ENCODE peak calls at places on chromosomes 16 and 17, in nine cellular contexts. P is foreskin fibroblast, K is neural progenitor cell, L is H9, M is heart left ventricle, F is WTC11, R is HuH-7.5, T is HTR-8/SVneo, J is hippocampal formation. V is an unnamed sample.

GRCh38 chr16:1002399-1003161 is 21.0 kb downstream of the SOX8 start:
- DNase-seq in P (peak; percentile 81), K (no peak), L (peak; percentile 46), M (no peak), F (no peak), R (no peak), T (peak; percentile 95), J (no peak), V (no peak)

GRCh38 chr16:23862556-23862955 is 26.8 kb downstream of the PRKCB start:
- DNase-seq in P (no peak), K (no peak), L (no peak), M (no peak), F (no peak), R (no peak), T (no peak), J (no peak), V (no peak)

GRCh38 chr16:78633551-78633950 is 534.1 kb downstream of the WWOX start:
- DNase-seq in P (no peak), K (no peak), L (no peak), M (no peak), F (no peak), R (no peak), T (no peak), J (no peak), V (no peak)

GRCh38 chr16:1412847-1413246 is 1.7 kb downstream of the UNKL start:
- DNase-seq in P (no peak), K (no peak), L (no peak), M (no peak), F (no peak), R (no peak), T (no peak), J (no peak), V (no peak)

GRCh38 chr17:42518046-42518754 is 17.8 kb upstream of the NAGLU start:
- DNase-seq in P (peak; percentile 98), K (no peak), L (peak; percentile 22), M (peak; percentile 80), F (no peak), R (no peak), T (peak; percentile 88), J (no peak), V (peak; percentile 26)

GRCh38 chr16:8878523-8878911 is 3.6 kb upstream of the LITAFD start:
- DNase-seq in P (peak; percentile 78), K (no peak), L (no peak), M (peak; percentile 35), F (no peak), R (no peak), T (peak; percentile 64), J (no peak), V (no peak)

GRCh38 chr16:69555437-69555836 is 10.3 kb upstream of the NFAT5 start:
- DNase-seq in P (no peak), K (no peak), L (no peak), M (no peak), F (no peak), R (no peak), T (no peak), J (no peak), V (no peak)

GRCh38 chr16:89564476-89565255 is 4.2 kb downstream of the RPL13 start:
- DNase-seq in P (peak; percentile 60), K (peak; percentile 63), L (peak; percentile 83), M (no peak), F (peak; percentile 58), R (no peak), T (no peak), J (no peak), V (no peak)

GRCh38 chr17:63171428-63172205 is 205.6 kb downstream of the TANC2 start:
- DNase-seq in P (no peak), K (no peak), L (no peak), M (no peak), F (no peak), R (no peak), T (no peak), J (no peak), V (no peak)

GRCh38 chr17:31544186-31544585 is 152.7 kb downstream of the RAB11FIP4 start:
- DNase-seq in P (no peak), K (no peak), L (no peak), M (no peak), F (no peak), R (no peak), T (no peak), J (no peak), V (no peak)

GRCh38 chr17:66580601-66581385 is 254.1 kb upstream of the CACNG5 start:
- DNase-seq in P (peak; percentile 65), K (no peak), L (peak; percentile 14), M (no peak), F (no peak), R (no peak), T (no peak), J (no peak), V (no peak)

GRCh38 chr17:20072692-20072992 is 63.5 kb downstream of the SPECC1 start:
- DNase-seq in P (no peak), K (no peak), L (no peak), M (no peak), F (no peak), R (no peak), T (no peak), J (no peak), V (no peak)

GRCh38 chr16:2032285-2033056 is 5.8 kb downstream of the NHERF2 start:
- DNase-seq in P (peak; percentile 72), K (no peak), L (no peak), M (no peak), F (no peak), R (no peak), T (no peak), J (peak; percentile 31), V (peak; percentile 34)

GRCh38 chr17:63837480-63837879 is 5.0 kb downstream of the SMARCD2 start:
- DNase-seq in P (no peak), K (no peak), L (no peak), M (no peak), F (no peak), R (no peak), T (no peak), J (no peak), V (no peak)

GRCh38 chr16:10122546-10122945 is 59.7 kb downstream of the GRIN2A start:
- DNase-seq in P (peak; percentile 6), K (peak; percentile 16), L (no peak), M (no peak), F (peak; percentile 20), R (no peak), T (no peak), J (no peak), V (no peak)

GRCh38 chr16:5865231-5865630 is 767.6 kb upstream of the EEF2KMT start:
- DNase-seq in P (no peak), K (no peak), L (no peak), M (no peak), F (no peak), R (no peak), T (no peak), J (no peak), V (no peak)

GRCh38 chr17:7204335-7204734 is 15.3 kb downstream of the DLG4 start:
- DNase-seq in P (peak; percentile 33), K (no peak), L (no peak), M (no peak), F (no peak), R (no peak), T (no peak), J (no peak), V (no peak)

GRCh38 chr17:65413390-65413789 is 148.1 kb downstream of the AXIN2 start:
- DNase-seq in P (no peak), K (no peak), L (no peak), M (no peak), F (no peak), R (no peak), T (no peak), J (no peak), V (no peak)

GRCh38 chr17:46949291-46950174 is 26.6 kb downstream of the GOSR2 start:
- DNase-seq in P (peak; percentile 26), K (no peak), L (no peak), M (no peak), F (no peak), R (no peak), T (no peak), J (no peak), V (no peak)

GRCh38 chr17:77322534-77323412 is 182.0 kb downstream of the SEC14L1 start:
- DNase-seq in P (peak; percentile 99), K (peak; percentile 23), L (peak; percentile 70), M (peak; percentile 92), F (peak; percentile 16), R (peak; percentile 48), T (peak; percentile 97), J (no peak), V (peak; percentile 50)

GRCh38 chr17:19787733-19788357 is 39.7 kb upstream of the ALDH3A1 start:
- DNase-seq in P (peak; percentile 55), K (no peak), L (no peak), M (no peak), F (no peak), R (no peak), T (no peak), J (no peak), V (peak; percentile 18)

GRCh38 chr17:35566955-35567354 is 6.3 kb upstream of the SLFN14 start:
- DNase-seq in P (no peak), K (no peak), L (no peak), M (no peak), F (no peak), R (no peak), T (no peak), J (no peak), V (no peak)

GRCh38 chr17:82613283-82614094 is 34.8 kb downstream of the WDR45B start:
- DNase-seq in P (no peak), K (no peak), L (peak; percentile 77), M (peak; percentile 70), F (peak; percentile 29), R (no peak), T (no peak), J (no peak), V (no peak)

GRCh38 chr17:43467981-43468541 is 15.7 kb upstream of the DHX8 start:
- DNase-seq in P (peak; percentile 90), K (peak; percentile 16), L (no peak), M (no peak), F (no peak), R (no peak), T (no peak), J (no peak), V (no peak)

GRCh38 chr16:55836158-55836611 is 3.3 kb upstream of the CES1 start:
- DNase-seq in P (no peak), K (no peak), L (no peak), M (no peak), F (no peak), R (no peak), T (no peak), J (no peak), V (no peak)

GRCh38 chr16:89565506-89566372 is 5.3 kb downstream of the RPL13 start:
- DNase-seq in P (peak; percentile 80), K (peak; percentile 64), L (peak; percentile 85), M (no peak), F (peak; percentile 77), R (peak; percentile 78), T (no peak), J (no peak), V (peak; percentile 20)

GRCh38 chr16:67917852-67918236 is 13.8 kb downstream of the CTRL start:
- DNase-seq in P (peak; percentile 88), K (no peak), L (no peak), M (no peak), F (no peak), R (no peak), T (peak; percentile 93), J (no peak), V (no peak)

GRCh38 chr16:88839026-88839529 is 17.7 kb downstream of the GALNS start:
- DNase-seq in P (no peak), K (peak; percentile 15), L (no peak), M (no peak), F (peak; percentile 22), R (no peak), T (no peak), J (no peak), V (no peak)

GRCh38 chr16:14354561-14355351 is 275.3 kb downstream of the PARN start:
- DNase-seq in P (peak; percentile 36), K (no peak), L (no peak), M (no peak), F (no peak), R (no peak), T (no peak), J (peak; percentile 3), V (no peak)

GRCh38 chr17:7476474-7476873 is 3.0 kb downstream of the ZBTB4 start:
- DNase-seq in P (peak; percentile 69), K (no peak), L (no peak), M (no peak), F (no peak), R (no peak), T (peak; percentile 47), J (no peak), V (no peak)